ENCODE peak calls at places on chromosomes 6 and 20, in eight cellular contexts. B is tibial artery, G is HFF-Myc, I is A549, V is AG10803, M is astrocyte of the spinal cord, D is fibroblast of the aortic adventitia, Z is GM23248. N is an unnamed sample.

GRCh38 chr6:12403201-12403826 is 113.2 kb downstream of the EDN1 start:
- DNase-seq in B (no peak), G (no peak), I (peak), V (peak), M (peak), Z (peak), D (peak), N (peak)

GRCh38 chr6:52537001-52537753 is 39.7 kb downstream of the TRAM2 start:
- DNase-seq in B (no peak), Z (peak), V (no peak), I (no peak), M (no peak), G (no peak), D (no peak), N (peak)

GRCh38 chr6:84424956-84425355 is 197.5 kb upstream of the CEP162 start:
- DNase-seq in V (no peak), Z (no peak), M (no peak), B (no peak), I (no peak), D (no peak), G (no peak), N (no peak)

GRCh38 chr6:4647414-4648365 is 128.5 kb upstream of the CDYL start:
- DNase-seq in Z (peak), M (peak), V (peak), B (peak), D (peak), I (peak), G (peak), N (peak)

GRCh38 chr6:46893648-46894047 is 28.1 kb downstream of the ADGRF5 start:
- DNase-seq in I (no peak), D (peak), B (no peak), V (no peak), G (no peak), M (peak), Z (no peak), N (peak)

GRCh38 chr6:140554421-140554820 is 1180.0 kb upstream of the CITED2 start:
- DNase-seq in V (peak), B (no peak), M (no peak), I (no peak), G (no peak), Z (no peak), D (no peak), N (no peak)

GRCh38 chr6:89596484-89596883 is 42.1 kb downstream of the LYRM2 start:
- DNase-seq in I (no peak), B (no peak), V (no peak), M (no peak), G (no peak), D (no peak), Z (no peak), N (no peak)

GRCh38 chr6:16238057-16238657 is at the start of gene GMPR:
- DNase-seq in B (peak), I (no peak), D (peak), V (peak), G (no peak), Z (peak), M (peak), N (peak)

GRCh38 chr6:23027281-23027680 is 457.9 kb downstream of the HDGFL1 start:
- DNase-seq in G (no peak), D (no peak), B (no peak), V (no peak), I (no peak), Z (no peak), M (no peak), N (no peak)

GRCh38 chr20:3752386-3752759 is 15.2 kb downstream of the ADISSP start:
- DNase-seq in Z (no peak), I (no peak), V (no peak), D (no peak), G (no peak), B (no peak), M (no peak), N (no peak)

GRCh38 chr20:20334489-20334888 is 33.4 kb upstream of the INSM1 start:
- DNase-seq in B (no peak), Z (no peak), M (no peak), D (no peak), I (no peak), V (no peak), G (no peak), N (no peak)

GRCh38 chr6:36201612-36202011 is 5.1 kb downstream of the BRPF3 start:
- DNase-seq in V (no peak), B (no peak), M (no peak), I (no peak), G (no peak), D (no peak), Z (no peak), N (no peak)

GRCh38 chr6:152309648-152310047 is 327.5 kb downstream of the SYNE1 start:
- DNase-seq in M (no peak), D (no peak), I (no peak), Z (no peak), G (no peak), V (no peak), B (no peak), N (no peak)

GRCh38 chr6:66558189-66558588 is 851.2 kb upstream of the EYS start:
- DNase-seq in I (peak), M (no peak), B (no peak), Z (no peak), G (no peak), D (no peak), V (no peak), N (no peak)

GRCh38 chr20:3654326-3655031 is 8.7 kb downstream of the GFRA4 start:
- DNase-seq in B (no peak), M (no peak), Z (no peak), V (no peak), I (no peak), D (no peak), G (no peak), N (no peak)

GRCh38 chr6:104789770-104790190 is 69.9 kb downstream of the HACE1 start:
- DNase-seq in B (no peak), D (peak), G (peak), V (peak), Z (peak), I (peak), M (peak), N (peak)

GRCh38 chr6:14435291-14435690 is 317.7 kb downstream of the CD83 start:
- DNase-seq in I (no peak), Z (no peak), M (no peak), D (no peak), V (no peak), G (no peak), B (no peak), N (no peak)

GRCh38 chr6:90079555-90080490 is 185.6 kb downstream of the GJA10 start:
- DNase-seq in G (no peak), M (no peak), Z (no peak), D (no peak), I (no peak), B (no peak), V (no peak), N (no peak)

GRCh38 chr6:125943528-125944433 is 12.8 kb upstream of the HINT3 start:
- DNase-seq in G (no peak), Z (no peak), V (no peak), M (no peak), I (no peak), B (no peak), D (no peak), N (no peak)

GRCh38 chr6:153804755-153805330 is 234.2 kb upstream of the OPRM1 start:
- DNase-seq in Z (no peak), V (no peak), B (no peak), G (no peak), I (no peak), M (no peak), D (no peak), N (no peak)

GRCh38 chr6:10413850-10414765 is 766 bp downstream of the TFAP2A start:
- DNase-seq in I (peak), D (no peak), G (no peak), Z (peak), B (no peak), V (no peak), M (no peak), N (peak)

GRCh38 chr20:23095504-23095903 is 9.4 kb upstream of the CD93 start:
- DNase-seq in D (no peak), I (no peak), Z (no peak), V (no peak), G (no peak), M (no peak), B (no peak), N (no peak)

GRCh38 chr6:116370717-116371383 is at the start of gene DSE:
- DNase-seq in I (peak), B (peak), V (peak), M (peak), D (peak), G (no peak), Z (peak), N (peak)

GRCh38 chr6:107717781-107718180 is 106.3 kb downstream of the SCML4 start:
- DNase-seq in Z (no peak), M (no peak), D (no peak), V (no peak), I (no peak), B (no peak), G (no peak), N (no peak)

GRCh38 chr20:1900321-1900791 is 5.1 kb downstream of the SIRPA start:
- DNase-seq in G (peak), M (peak), B (peak), Z (peak), D (peak), I (peak), V (peak), N (peak)

GRCh38 chr20:38907918-38908677 is 18.1 kb upstream of the FAM83D start:
- DNase-seq in M (no peak), Z (no peak), I (no peak), D (no peak), G (no peak), V (no peak), B (no peak), N (no peak)

GRCh38 chr6:23584134-23584763 is 541.8 kb upstream of the NRSN1 start:
- DNase-seq in M (no peak), B (no peak), D (no peak), V (no peak), G (no peak), I (no peak), Z (no peak), N (no peak)

GRCh38 chr6:156687875-156688549 is 89.2 kb upstream of the ARID1B start:
- DNase-seq in I (no peak), G (no peak), D (peak), V (peak), Z (peak), B (no peak), M (peak), N (peak)

GRCh38 chr6:73644941-73645591 is 8.7 kb downstream of the SLC17A5 start:
- DNase-seq in B (no peak), V (no peak), M (no peak), I (no peak), D (no peak), Z (peak), G (no peak), N (no peak)

GRCh38 chr6:153058291-153058690 is 55.8 kb upstream of the MTRF1L start:
- DNase-seq in V (no peak), G (no peak), I (no peak), D (peak), Z (peak), M (peak), B (no peak), N (peak)

GRCh38 chr20:44805991-44806729 is 4.2 kb downstream of the RIMS4 start:
- DNase-seq in V (peak), Z (peak), G (peak), I (peak), D (peak), M (peak), B (peak), N (peak)

GRCh38 chr20:62485062-62485700 is 9.4 kb upstream of the GATA5 start:
- DNase-seq in G (no peak), I (no peak), V (peak), M (no peak), Z (peak), B (no peak), D (peak), N (peak)
- H3K4me3 ChIP-seq in G (no peak), I (no peak), V (no peak), M (no peak), Z (no peak), B (no peak), D (no peak), N (no peak)

DNA sequence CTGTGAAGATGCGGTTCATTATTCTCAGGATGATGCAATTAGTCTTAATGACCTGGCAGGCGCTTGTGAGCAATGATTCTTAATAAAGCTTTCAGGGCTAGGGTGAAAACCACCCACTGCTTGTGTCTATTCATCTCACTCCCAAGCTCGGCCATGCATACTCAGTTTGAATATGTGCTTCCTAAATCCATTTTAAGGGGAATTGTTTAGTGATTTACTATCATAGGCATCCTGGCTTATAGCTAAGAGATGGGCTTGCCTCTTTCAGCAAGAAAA is 141.1 kb upstream of the SLC24A3 start:
- DNase-seq in Z (no peak), B (no peak), G (no peak), M (no peak), D (no peak), V (no peak), I (no peak), N (no peak)
- H3K4me3 ChIP-seq in Z (no peak), B (no peak), G (no peak), M (no peak), D (no peak), V (no peak), I (no peak), N (no peak)

DNA sequence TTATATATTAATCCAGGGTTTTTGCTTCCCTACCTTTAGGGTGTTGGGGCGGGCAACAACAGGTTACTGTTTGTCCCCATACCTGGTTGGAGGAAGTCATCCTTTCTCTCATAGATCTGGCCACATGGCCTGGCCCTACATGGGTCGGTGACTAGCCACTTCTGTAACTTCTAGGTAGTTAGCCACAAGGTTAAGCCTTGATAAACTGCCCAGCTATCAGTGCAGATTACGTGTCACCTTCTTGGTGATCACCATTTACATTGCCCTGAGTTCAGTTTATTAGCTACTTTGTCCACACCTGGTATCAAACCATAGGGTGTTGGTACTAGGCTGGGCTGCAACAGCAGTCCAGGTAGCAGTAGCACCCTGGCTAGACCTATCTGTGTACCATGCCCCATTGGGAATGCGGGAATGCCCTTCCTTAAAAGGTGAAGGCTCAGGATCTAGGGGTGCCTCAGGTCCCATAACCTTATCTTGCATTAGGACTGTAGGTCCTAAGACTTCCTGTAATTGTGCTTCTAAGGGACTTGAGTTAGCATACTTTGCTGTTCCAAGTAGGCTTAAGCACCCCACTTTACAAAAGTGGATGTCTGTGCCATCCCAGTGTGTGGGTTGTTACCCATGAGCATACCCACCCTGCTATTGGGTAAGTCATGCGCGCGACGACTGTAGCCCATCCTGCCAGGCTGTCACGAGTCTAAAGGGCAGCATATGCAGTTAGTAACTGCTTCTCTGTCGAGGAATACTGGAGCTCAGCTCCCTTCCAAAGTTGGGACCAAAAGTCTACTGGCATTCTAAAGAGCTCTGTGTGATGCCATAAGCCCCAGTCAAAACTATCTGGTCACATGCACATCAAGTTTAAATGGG is 5.2 kb downstream of the ZKSCAN3 start:
- DNase-seq in B (no peak), G (no peak), V (no peak), I (no peak), D (no peak), M (no peak), Z (no peak), N (no peak)
- H3K4me3 ChIP-seq in B (peak), G (peak), V (peak), I (no peak), D (peak), M (no peak), Z (peak), N (peak)

DNA sequence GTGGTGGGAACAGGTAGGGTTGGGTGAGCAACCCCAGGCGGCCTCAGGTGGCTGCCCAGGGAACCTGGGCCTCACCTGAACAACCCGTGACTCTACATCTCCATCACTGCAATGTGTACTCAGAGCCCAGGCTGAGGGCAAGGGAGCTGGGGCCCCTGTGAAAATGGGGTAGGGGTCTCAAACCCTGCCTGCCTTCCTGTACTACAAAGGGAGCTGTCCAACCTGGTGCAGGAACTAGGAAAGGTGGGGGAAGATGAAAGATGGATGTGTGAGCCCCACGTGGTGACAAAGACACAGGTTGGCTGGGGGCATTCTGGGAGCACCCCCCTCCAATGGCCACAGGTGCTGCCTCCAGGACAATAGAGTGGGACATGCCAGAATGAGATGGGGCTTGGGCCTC is 62.1 kb upstream of the SLC2A12 start:
- DNase-seq in Z (no peak), G (no peak), B (no peak), I (no peak), D (no peak), V (no peak), M (no peak), N (no peak)
- H3K4me3 ChIP-seq in Z (no peak), G (no peak), B (no peak), I (no peak), D (no peak), V (no peak), M (no peak), N (no peak)

GRCh38 chr6:106458021-106458986 is 97.8 kb downstream of the CRYBG1 start:
- DNase-seq in M (no peak), V (no peak), D (no peak), B (no peak), Z (no peak), G (no peak), I (no peak), N (no peak)
- H3K4me3 ChIP-seq in M (no peak), V (no peak), D (no peak), B (no peak), Z (no peak), G (no peak), I (no peak), N (no peak)

GRCh38 chr6:149452062-149452939 is 32.5 kb downstream of the ZC3H12D start:
- DNase-seq in M (no peak), D (no peak), B (peak), V (no peak), G (no peak), I (no peak), Z (no peak), N (no peak)

GRCh38 chr6:149451361-149452061 is 33.3 kb downstream of the ZC3H12D start:
- DNase-seq in G (no peak), D (no peak), V (no peak), Z (peak), M (no peak), I (no peak), B (peak), N (no peak)

GRCh38 chr6:149450679-149451360 is 34.0 kb downstream of the ZC3H12D start:
- DNase-seq in Z (peak), G (no peak), B (peak), M (no peak), I (no peak), V (no peak), D (no peak), N (no peak)

GRCh38 chr6:149449054-149449453 is 35.8 kb downstream of the ZC3H12D start:
- DNase-seq in V (no peak), Z (no peak), D (no peak), M (no peak), B (peak), I (no peak), G (no peak), N (no peak)

DNA sequence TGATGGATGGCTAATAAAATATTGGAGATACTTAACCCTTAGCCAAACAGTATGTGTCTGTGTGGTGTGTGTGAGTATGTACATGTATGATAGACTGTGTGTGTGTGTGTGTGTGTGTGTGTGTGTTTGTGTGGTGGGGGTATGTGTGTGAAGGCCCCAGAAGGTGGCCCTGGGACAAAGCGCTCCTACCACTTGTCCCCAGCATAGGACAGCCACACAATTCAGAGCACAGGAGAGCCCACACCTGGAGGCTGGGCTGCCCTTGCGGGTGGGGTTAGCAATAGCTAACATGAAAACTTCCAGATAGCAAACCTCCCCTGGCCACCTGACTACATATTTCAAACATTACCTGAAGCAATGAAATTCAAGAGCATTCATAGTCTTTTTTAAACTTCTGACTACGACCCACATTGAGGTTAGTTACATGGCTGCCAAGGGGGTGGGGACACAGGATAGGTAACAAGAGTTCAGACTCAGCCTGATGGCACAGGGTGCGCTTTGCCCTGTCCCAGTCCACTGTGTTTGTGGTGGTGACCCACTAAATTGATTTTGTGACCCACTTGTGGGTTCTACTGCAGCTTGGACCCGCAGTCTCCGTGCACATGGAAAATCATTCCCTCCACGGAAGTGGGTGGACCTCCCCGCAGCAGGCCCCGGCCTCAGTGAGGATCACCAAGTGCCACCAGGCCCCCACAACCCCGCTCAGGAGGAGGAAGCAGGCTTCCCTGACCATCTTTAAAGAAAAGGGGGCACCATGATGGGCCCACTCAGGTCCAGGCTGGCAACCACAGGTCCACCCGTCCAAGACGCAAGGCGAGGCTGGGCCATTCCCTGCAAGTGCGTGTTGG is 34.8 kb downstream of the ZC3H12D start:
- DNase-seq in D (no peak), Z (no peak), G (no peak), M (no peak), B (peak), I (no peak), V (no peak), N (no peak)
- H3K4me3 ChIP-seq in D (no peak), Z (peak), G (no peak), M (no peak), B (peak), I (no peak), V (no peak), N (peak)

N was measured in cardiac fibroblast.